ENCODE peak calls at places on chromosome 19, in four cellular contexts. E is body of pancreas, M is heart left ventricle, O is AG09309. K is an unnamed sample.

GRCh38 chr19:11453468-11454341 is 18.3 kb downstream of the PRKCSH start:
- DNase-seq in E (no peak), M (no peak), O (no peak), K (no peak)

GRCh38 chr19:55452381-55453325 is 8.8 kb downstream of the ISOC2 start:
- DNase-seq in E (peak), M (peak), O (no peak), K (no peak)

GRCh38 chr19:36182612-36183454 is 30.6 kb upstream of the COX7A1 start:
- DNase-seq in E (no peak), M (no peak), O (no peak), K (no peak)

GRCh38 chr19:24074720-24075119 is 12.3 kb upstream of the ZNF254 start:
- DNase-seq in E (no peak), M (no peak), O (no peak), K (no peak)

GRCh38 chr19:30668521-30669155 is 296.5 kb downstream of the ZNF536 start:
- DNase-seq in E (no peak), M (no peak), O (no peak), K (no peak)

GRCh38 chr19:54373781-54374266 is 9.1 kb upstream of the LAIR1 start:
- DNase-seq in E (no peak), M (peak), O (no peak), K (no peak)

GRCh38 chr19:5539431-5539833 is 28.3 kb downstream of the TINCR start:
- DNase-seq in E (no peak), M (peak), O (no peak), K (no peak)

GRCh38 chr19:42455621-42456081 is 12.9 kb upstream of the CXCL17 start:
- DNase-seq in E (no peak), M (no peak), O (no peak), K (no peak)

GRCh38 chr19:38674388-38675133 is 27.1 kb downstream of the ACTN4 start:
- DNase-seq in E (no peak), M (no peak), O (no peak), K (no peak)

GRCh38 chr19:10390652-10391286 is 10.4 kb upstream of the TYK2 start:
- DNase-seq in E (peak), M (peak), O (no peak), K (peak)

GRCh38 chr19:17202249-17202648 is 12.9 kb upstream of the USE1 start:
- DNase-seq in E (no peak), M (no peak), O (no peak), K (no peak)

GRCh38 chr19:46821512-46822359 is 28.9 kb downstream of the AP2S1 start:
- DNase-seq in E (no peak), M (peak), O (no peak), K (no peak)

GRCh38 chr19:55352040-55352439 is 2.5 kb downstream of the COX6B2 start:
- DNase-seq in E (no peak), M (no peak), O (no peak), K (no peak)

GRCh38 chr19:17671906-17672305 is 16.2 kb downstream of the UNC13A start:
- DNase-seq in E (no peak), M (no peak), O (no peak), K (no peak)

GRCh38 chr19:45547965-45548609 is 36.5 kb downstream of the OPA3 start:
- DNase-seq in E (no peak), M (no peak), O (peak), K (no peak)

GRCh38 chr19:15177269-15178116 is 23.3 kb downstream of the NOTCH3 start:
- DNase-seq in E (peak), M (peak), O (no peak), K (no peak)

GRCh38 chr19:17679526-17680234 is 8.5 kb downstream of the UNC13A start:
- DNase-seq in E (no peak), M (no peak), O (no peak), K (no peak)

GRCh38 chr19:16366433-16367268 is 42.0 kb downstream of the KLF2 start:
- DNase-seq in E (no peak), M (no peak), O (no peak), K (no peak)

GRCh38 chr19:13094285-13094595 is 8.4 kb downstream of the LYL1 start:
- DNase-seq in E (no peak), M (no peak), O (no peak), K (no peak)

GRCh38 chr19:51712461-51713081 is 11.2 kb downstream of the HAS1 start:
- DNase-seq in E (no peak), M (no peak), O (no peak), K (peak)

GRCh38 chr19:41537789-41538188 is 38.2 kb upstream of the CEACAM21 start:
- DNase-seq in E (no peak), M (no peak), O (no peak), K (no peak)

GRCh38 chr19:16377521-16377920 is 52.9 kb downstream of the KLF2 start:
- DNase-seq in E (no peak), M (no peak), O (no peak), K (no peak)

GRCh38 chr19:45059258-45059965 is 16.9 kb downstream of the ZNF296 start:
- DNase-seq in E (peak), M (peak), O (no peak), K (no peak)

GRCh38 chr19:47765522-47766358 is 12.8 kb upstream of the SELENOW start:
- DNase-seq in E (peak), M (peak), O (no peak), K (no peak)

GRCh38 chr19:31312004-31312403 is 37.2 kb downstream of the TSHZ3 start:
- DNase-seq in E (no peak), M (no peak), O (peak), K (no peak)

GRCh38 chr19:51352783-51353360 is 10.9 kb upstream of the VSIG10L start:
- DNase-seq in E (no peak), M (no peak), O (no peak), K (no peak)

GRCh38 chr19:28019371-28019770 is 1193.6 kb downstream of the UQCRFS1 start:
- DNase-seq in E (no peak), M (no peak), O (no peak), K (no peak)

DNA sequence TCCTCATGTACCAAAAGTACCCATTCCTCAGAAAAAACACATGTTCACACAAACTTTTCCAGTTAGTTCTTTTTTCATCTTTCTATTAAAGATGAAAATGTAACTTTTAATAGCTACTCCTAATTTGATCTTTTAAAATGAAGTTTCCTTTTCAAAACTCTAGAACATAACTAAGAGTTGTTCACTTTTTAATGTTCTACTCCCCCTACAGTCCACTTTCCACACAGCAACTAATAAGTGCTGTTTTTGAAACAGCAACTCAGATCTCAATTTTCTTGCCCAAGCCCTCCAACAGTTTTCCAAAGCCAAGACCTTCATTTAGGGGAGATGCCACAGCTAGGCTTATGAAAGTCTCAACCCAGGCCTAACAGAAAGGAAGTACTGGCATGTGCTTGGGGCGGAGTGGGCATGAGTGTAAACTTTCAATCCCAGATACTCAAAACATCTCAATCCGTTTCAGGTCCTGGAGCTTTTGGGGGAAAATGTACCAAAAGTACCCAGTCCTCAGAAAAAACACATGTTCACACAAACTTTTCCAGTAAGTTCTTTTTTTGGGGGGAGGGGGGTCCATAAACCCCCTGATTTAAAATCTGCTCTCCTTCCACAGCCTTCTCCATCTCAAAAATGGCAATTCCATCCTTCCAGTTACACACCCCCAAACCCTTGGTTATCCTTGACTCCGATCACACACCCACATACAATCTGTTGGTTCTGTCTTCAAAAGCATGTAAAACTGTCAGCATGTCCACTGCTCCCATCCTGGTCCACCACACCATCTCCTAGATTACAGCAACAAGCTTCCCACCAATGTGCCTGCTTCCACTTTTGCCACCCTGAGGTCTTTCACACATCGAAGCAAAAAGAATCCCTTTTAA is 2.0 kb downstream of the FBL start:
- DNase-seq in E (no peak), M (no peak), O (no peak), K (no peak)
- H3K4me3 ChIP-seq in E (no peak), M (no peak), O (no peak), K (peak)

GRCh38 chr19:3458595-3459284 is 21.6 kb downstream of the SMIM24 start:
- DNase-seq in E (no peak), M (peak), O (no peak), K (no peak)
- TF ChIP-seq CTCF in E (no peak), M (no peak), O (no peak), K (no peak)

DNA sequence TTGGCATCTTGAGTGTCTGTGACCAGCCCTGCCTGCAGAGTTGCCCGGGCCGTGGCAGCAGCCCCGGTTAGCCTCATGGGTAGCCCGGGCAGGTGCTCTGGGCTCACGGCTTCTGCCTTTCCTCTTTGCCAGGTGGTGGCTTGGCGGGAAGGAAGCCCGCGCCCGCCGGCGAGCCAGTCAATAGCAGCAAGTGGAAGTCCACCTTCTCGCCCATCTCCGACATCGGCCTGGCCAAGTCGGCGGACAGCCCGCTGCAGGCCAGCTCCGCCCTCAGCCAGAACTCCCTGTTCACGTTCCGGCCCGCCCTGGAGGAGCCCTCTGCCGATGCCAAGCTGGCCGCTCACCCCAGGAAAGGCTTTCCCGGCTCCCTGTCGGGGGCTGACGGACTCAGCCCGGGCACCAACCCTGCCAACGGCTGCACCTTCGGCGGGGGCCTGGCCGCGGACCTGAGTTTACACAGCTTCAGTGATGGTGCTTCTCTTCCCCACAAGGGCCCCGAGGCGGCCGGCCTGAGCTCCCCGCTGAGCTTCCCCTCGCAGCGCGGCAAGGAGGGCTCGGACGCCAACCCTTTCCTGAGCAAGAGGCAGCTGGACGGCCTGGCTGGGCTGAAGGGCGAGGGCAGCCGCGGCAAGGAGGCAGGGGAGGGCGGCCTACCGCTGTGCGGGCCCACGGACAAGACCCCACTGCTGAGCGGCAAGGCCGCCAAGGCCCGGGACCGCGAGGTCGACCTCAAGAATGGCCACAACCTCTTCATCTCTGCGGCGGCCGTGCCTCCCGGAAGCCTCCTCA is 9.9 kb downstream of the PLEKHJ1 start:
- DNase-seq in E (no peak), M (no peak), O (no peak), K (no peak)
- H3K4me3 ChIP-seq in E (no peak), M (no peak), O (no peak), K (no peak)

DNA sequence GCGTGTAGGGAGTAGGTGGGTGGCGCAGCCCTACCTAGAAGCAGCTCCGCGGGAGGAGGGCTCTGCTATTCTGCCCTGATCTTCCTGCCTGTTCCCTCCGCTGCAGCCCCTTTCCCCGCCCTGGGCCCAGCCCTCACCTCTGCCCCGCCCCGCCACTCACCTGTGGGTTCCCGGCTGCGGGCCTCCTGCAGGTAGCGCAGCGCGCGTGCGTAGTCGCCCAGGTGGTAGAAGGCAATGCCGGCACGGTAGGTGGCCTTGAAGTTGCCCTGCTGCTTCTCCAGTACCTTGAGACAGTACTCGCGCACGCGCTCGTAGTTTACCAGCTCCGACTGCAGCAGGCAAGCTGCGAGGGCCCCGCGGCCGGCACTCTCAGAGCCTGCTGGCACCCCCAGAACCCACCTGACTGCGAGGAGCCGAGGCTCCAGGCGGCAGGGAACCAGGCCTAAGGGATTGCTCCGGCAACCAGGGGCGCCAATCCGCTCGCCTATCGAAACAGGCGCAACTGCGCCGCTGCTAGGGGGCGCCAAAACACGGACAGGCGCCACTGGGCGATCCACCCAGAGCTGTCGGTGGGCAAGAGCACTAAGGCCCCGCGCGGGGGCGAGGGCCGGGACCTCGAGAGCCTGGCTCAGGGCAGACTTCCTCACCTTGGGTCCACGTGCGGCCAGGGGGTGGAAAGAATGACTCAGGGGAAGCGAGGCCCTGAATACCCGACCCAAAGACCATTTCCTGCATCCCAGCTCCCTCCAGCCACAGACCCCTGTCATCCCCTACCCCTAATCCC is 965 bp downstream of the TTC9B start:
- DNase-seq in E (peak), M (no peak), O (no peak), K (peak)
- TF ChIP-seq CTCF in E (peak), M (no peak), O (peak), K (peak)

GRCh38 chr19:49019242-49019932 is 2.5 kb upstream of the LHB start:
- DNase-seq in E (peak), M (peak), O (no peak), K (no peak)
- H3K4me3 ChIP-seq in E (no peak), M (peak), O (peak), K (peak)

DNA sequence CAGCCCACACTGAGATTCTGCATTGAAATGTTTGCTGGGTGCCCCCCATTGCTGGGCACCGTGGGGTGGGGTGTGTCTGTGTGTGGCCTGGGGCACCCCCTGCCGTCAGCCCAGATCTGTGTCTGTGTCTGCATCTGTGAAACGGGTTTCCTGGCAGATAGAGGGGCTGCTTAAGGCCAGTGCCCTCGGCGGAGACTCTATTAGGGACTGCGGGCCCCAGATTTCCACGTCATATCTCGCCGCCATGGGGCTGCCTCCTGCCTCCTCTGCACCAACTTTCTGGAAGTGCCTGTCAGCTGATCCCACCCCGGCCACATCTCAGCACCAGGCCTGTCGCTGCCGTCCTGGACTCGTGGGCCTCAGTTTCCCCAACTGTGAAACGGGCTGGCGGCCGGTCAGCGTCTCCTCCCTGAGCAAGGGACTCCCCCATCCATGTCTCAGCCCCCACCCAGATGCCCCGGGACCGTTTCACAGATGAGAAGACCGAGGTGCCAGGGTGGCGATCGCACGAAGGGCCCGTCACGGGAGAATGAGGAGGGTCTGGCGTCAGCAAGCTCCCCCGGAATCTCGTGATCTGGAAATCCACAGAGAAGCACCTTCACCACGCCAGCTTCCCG is 21.4 kb downstream of the ARID3A start:
- DNase-seq in E (no peak), M (no peak), O (no peak), K (no peak)
- TF ChIP-seq CTCF in E (no peak), M (no peak), O (no peak), K (no peak)

GRCh38 chr19:49816616-49817015 is 1.5 kb upstream of the MED25 start:
- DNase-seq in E (no peak), M (peak), O (no peak), K (no peak)
- H3K4me3 ChIP-seq in E (no peak), M (no peak), O (no peak), K (peak)

K was measured in LNCaP clone FGC.